ENCODE peak calls at places on chromosomes 4 and X, in seven cellular contexts. One of them, this sample, is unnamed.

GRCh38 chr4:140427104-140427918 is at the start of gene CLGN:
- DNase-seq in omental fat pad: no peak
- DNase-seq in stomach: peak
- DNase-seq in glutamatergic neuron: peak
- DNase-seq in SK-N-SH: peak
- DNase-seq in AG09309: no peak
- DNase-seq in fibroblast of mammary gland: peak
- DNase-seq in this sample: peak

GRCh38 chr4:145805490-145805889 is 125.5 kb downstream of the C4orf51 start:
- DNase-seq in SK-N-SH: no peak
- DNase-seq in glutamatergic neuron: no peak
- DNase-seq in stomach: no peak
- DNase-seq in omental fat pad: no peak
- DNase-seq in fibroblast of mammary gland: no peak
- DNase-seq in AG09309: no peak
- DNase-seq in this sample: no peak

GRCh38 chrX:23907496-23908218 is at the start of the genes APOO and CXorf58:
- DNase-seq in fibroblast of mammary gland: peak
- DNase-seq in AG09309: no peak
- DNase-seq in omental fat pad: peak
- DNase-seq in stomach: peak
- DNase-seq in SK-N-SH: peak
- DNase-seq in glutamatergic neuron: peak
- DNase-seq in this sample: peak

GRCh38 chr4:25457053-25457715 is 80.1 kb downstream of the ANAPC4 start:
- DNase-seq in SK-N-SH: no peak
- DNase-seq in AG09309: peak
- DNase-seq in glutamatergic neuron: no peak
- DNase-seq in stomach: no peak
- DNase-seq in fibroblast of mammary gland: peak
- DNase-seq in omental fat pad: no peak
- DNase-seq in this sample: no peak

GRCh38 chr4:159250751-159251325 is 148.0 kb downstream of the RAPGEF2 start:
- DNase-seq in stomach: no peak
- DNase-seq in glutamatergic neuron: no peak
- DNase-seq in omental fat pad: no peak
- DNase-seq in AG09309: no peak
- DNase-seq in SK-N-SH: no peak
- DNase-seq in fibroblast of mammary gland: no peak
- DNase-seq in this sample: no peak

GRCh38 chr4:150547154-150547838 is 34.7 kb upstream of the MAB21L2 start:
- DNase-seq in omental fat pad: no peak
- DNase-seq in AG09309: no peak
- DNase-seq in stomach: no peak
- DNase-seq in glutamatergic neuron: no peak
- DNase-seq in SK-N-SH: no peak
- DNase-seq in fibroblast of mammary gland: no peak
- DNase-seq in this sample: no peak

GRCh38 chr4:161189286-161190134 is 974.3 kb downstream of the FSTL5 start:
- DNase-seq in glutamatergic neuron: no peak
- DNase-seq in omental fat pad: no peak
- DNase-seq in AG09309: no peak
- DNase-seq in stomach: no peak
- DNase-seq in fibroblast of mammary gland: no peak
- DNase-seq in SK-N-SH: no peak
- DNase-seq in this sample: no peak

GRCh38 chr4:97016186-97016945 is 1126.9 kb downstream of the STPG2 start:
- DNase-seq in omental fat pad: no peak
- DNase-seq in AG09309: no peak
- DNase-seq in stomach: no peak
- DNase-seq in SK-N-SH: no peak
- DNase-seq in glutamatergic neuron: no peak
- DNase-seq in fibroblast of mammary gland: no peak
- DNase-seq in this sample: no peak

GRCh38 chr4:79623125-79623905 is 215.3 kb upstream of the GK2 start:
- DNase-seq in SK-N-SH: no peak
- DNase-seq in fibroblast of mammary gland: no peak
- DNase-seq in AG09309: no peak
- DNase-seq in omental fat pad: no peak
- DNase-seq in glutamatergic neuron: no peak
- DNase-seq in stomach: no peak
- DNase-seq in this sample: no peak

GRCh38 chrX:110414679-110415439 is 56.2 kb downstream of the RTL9 start:
- DNase-seq in stomach: no peak
- DNase-seq in SK-N-SH: no peak
- DNase-seq in omental fat pad: no peak
- DNase-seq in fibroblast of mammary gland: peak
- DNase-seq in glutamatergic neuron: no peak
- DNase-seq in AG09309: no peak
- DNase-seq in this sample: no peak

GRCh38 chr4:27050731-27051130 is 190.1 kb downstream of the STIM2 start:
- DNase-seq in AG09309: no peak
- DNase-seq in stomach: no peak
- DNase-seq in glutamatergic neuron: no peak
- DNase-seq in omental fat pad: no peak
- DNase-seq in SK-N-SH: no peak
- DNase-seq in fibroblast of mammary gland: no peak
- DNase-seq in this sample: no peak

GRCh38 chr4:27046851-27047250 is 186.2 kb downstream of the STIM2 start:
- DNase-seq in SK-N-SH: no peak
- DNase-seq in stomach: no peak
- DNase-seq in fibroblast of mammary gland: no peak
- DNase-seq in AG09309: no peak
- DNase-seq in glutamatergic neuron: no peak
- DNase-seq in omental fat pad: no peak
- DNase-seq in this sample: no peak

GRCh38 chr4:27049101-27049829 is 188.6 kb downstream of the STIM2 start:
- DNase-seq in stomach: no peak
- DNase-seq in AG09309: no peak
- DNase-seq in SK-N-SH: no peak
- DNase-seq in glutamatergic neuron: no peak
- DNase-seq in fibroblast of mammary gland: no peak
- DNase-seq in omental fat pad: no peak
- DNase-seq in this sample: no peak

GRCh38 chr4:27043200-27043599 is 182.6 kb downstream of the STIM2 start:
- DNase-seq in glutamatergic neuron: no peak
- DNase-seq in fibroblast of mammary gland: no peak
- DNase-seq in omental fat pad: no peak
- DNase-seq in stomach: no peak
- DNase-seq in AG09309: no peak
- DNase-seq in SK-N-SH: no peak
- DNase-seq in this sample: no peak

DNA sequence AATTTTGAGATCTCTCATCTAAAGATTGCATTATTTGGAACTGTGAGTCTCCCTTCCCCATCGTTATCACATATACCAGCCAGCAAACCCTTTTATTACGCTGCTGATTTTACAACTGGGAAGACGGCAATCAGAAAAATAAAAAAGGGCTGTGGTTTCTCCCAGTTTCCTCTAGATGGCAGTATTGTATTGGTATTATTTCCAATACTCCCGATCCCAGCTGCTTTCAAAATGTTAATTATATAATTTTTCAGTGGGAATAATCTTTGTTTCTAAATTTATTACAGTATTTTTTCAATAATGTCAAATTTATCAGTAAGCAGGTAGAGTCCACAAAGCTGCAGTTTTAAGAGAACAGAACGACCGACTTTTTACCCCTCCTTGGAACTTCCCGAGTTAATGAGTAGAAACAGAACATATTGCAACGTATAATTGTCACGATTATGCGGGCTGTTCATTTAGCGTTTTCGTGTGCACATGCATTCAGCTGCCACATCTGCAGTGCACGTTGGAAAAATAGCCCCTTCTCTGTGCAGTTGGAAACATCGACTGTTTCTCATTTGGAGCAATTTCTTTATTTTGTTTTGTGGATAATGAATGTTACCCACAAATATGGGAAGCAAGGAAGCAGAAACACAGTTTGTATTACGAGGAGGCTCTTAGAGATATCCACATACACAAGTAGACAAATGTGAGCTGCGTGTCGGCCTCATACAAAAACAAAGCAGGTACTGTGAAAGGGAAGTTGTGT is 187.9 kb downstream of the STIM2 start:
- DNase-seq in fibroblast of mammary gland: peak
- DNase-seq in glutamatergic neuron: no peak
- DNase-seq in AG09309: no peak
- DNase-seq in omental fat pad: no peak
- DNase-seq in SK-N-SH: peak
- DNase-seq in stomach: no peak
- DNase-seq in this sample: no peak
- TF ChIP-seq CTCF in fibroblast of mammary gland: peak
- TF ChIP-seq CTCF in glutamatergic neuron: peak
- TF ChIP-seq CTCF in AG09309: peak
- TF ChIP-seq CTCF in omental fat pad: no peak
- TF ChIP-seq CTCF in SK-N-SH: peak
- TF ChIP-seq CTCF in stomach: no peak
- TF ChIP-seq CTCF in this sample: peak

DNA sequence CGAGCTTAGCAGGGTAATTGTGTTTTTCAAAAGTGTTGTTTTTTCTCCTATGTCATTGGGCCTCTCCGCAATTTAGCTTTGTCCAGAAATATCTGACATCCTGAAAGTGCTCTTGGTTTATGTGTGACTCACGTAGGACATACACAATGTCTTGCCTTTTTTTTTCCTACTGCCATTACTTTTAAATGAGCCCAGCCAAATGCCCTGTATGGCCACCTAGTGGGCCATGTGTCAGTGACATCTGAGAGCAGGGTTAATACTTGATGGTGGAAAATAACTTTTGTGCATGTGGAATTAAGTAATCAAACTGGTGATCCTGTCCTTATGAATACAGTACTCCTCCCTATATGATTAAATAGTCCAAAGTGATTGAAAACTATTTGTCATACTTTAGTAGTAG is 1411.1 kb upstream of the TENM3 start:
- DNase-seq in fibroblast of mammary gland: no peak
- DNase-seq in glutamatergic neuron: no peak
- DNase-seq in AG09309: no peak
- DNase-seq in omental fat pad: no peak
- DNase-seq in stomach: no peak
- DNase-seq in SK-N-SH: no peak
- DNase-seq in this sample: no peak
- TF ChIP-seq CTCF in fibroblast of mammary gland: peak
- TF ChIP-seq CTCF in glutamatergic neuron: peak
- TF ChIP-seq CTCF in AG09309: no peak
- TF ChIP-seq CTCF in omental fat pad: no peak
- TF ChIP-seq CTCF in stomach: no peak
- TF ChIP-seq CTCF in SK-N-SH: peak
- TF ChIP-seq CTCF in this sample: peak

DNA sequence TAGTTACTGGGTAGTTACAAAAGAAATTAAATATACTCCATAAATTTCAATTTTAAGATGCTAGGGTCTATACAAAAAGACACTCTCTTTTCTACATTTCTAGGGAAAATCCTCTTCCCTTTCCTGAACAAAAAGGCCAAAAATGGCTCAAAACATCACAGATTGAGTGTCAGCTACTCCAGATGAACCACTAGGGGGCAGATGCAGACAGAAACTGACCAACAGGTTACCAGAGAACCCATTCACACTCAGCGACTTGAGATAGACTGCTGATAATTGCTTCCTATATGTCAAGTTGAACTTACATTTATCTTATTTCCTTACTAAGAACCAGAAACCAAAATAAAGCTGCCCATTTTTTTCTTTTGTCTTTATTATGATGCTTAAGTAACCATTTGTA is 83.4 kb upstream of the MID1IP1 start:
- DNase-seq in omental fat pad: no peak
- DNase-seq in AG09309: no peak
- DNase-seq in stomach: no peak
- DNase-seq in SK-N-SH: peak
- DNase-seq in fibroblast of mammary gland: peak
- DNase-seq in glutamatergic neuron: no peak
- DNase-seq in this sample: no peak
- TF ChIP-seq CTCF in omental fat pad: no peak
- TF ChIP-seq CTCF in AG09309: peak
- TF ChIP-seq CTCF in stomach: no peak
- TF ChIP-seq CTCF in SK-N-SH: peak
- TF ChIP-seq CTCF in fibroblast of mammary gland: peak
- TF ChIP-seq CTCF in glutamatergic neuron: peak
- TF ChIP-seq CTCF in this sample: peak

GRCh38 chr4:155953151-155954117 is at the start of gene CTSO:
- DNase-seq in omental fat pad: peak
- DNase-seq in glutamatergic neuron: peak
- DNase-seq in fibroblast of mammary gland: peak
- DNase-seq in AG09309: no peak
- DNase-seq in SK-N-SH: peak
- DNase-seq in stomach: peak
- DNase-seq in this sample: peak
- TF ChIP-seq CTCF in omental fat pad: no peak
- TF ChIP-seq CTCF in glutamatergic neuron: peak
- TF ChIP-seq CTCF in fibroblast of mammary gland: peak
- TF ChIP-seq CTCF in AG09309: peak
- TF ChIP-seq CTCF in SK-N-SH: peak
- TF ChIP-seq CTCF in stomach: no peak
- TF ChIP-seq CTCF in this sample: peak

GRCh38 chr4:185224597-185224996 is 15.2 kb downstream of the SNX25 start:
- DNase-seq in stomach: no peak
- DNase-seq in glutamatergic neuron: no peak
- DNase-seq in AG09309: no peak
- DNase-seq in fibroblast of mammary gland: no peak
- DNase-seq in SK-N-SH: no peak
- DNase-seq in omental fat pad: no peak
- DNase-seq in this sample: no peak
- TF ChIP-seq CTCF in stomach: no peak
- TF ChIP-seq CTCF in glutamatergic neuron: peak
- TF ChIP-seq CTCF in AG09309: no peak
- TF ChIP-seq CTCF in fibroblast of mammary gland: peak
- TF ChIP-seq CTCF in SK-N-SH: peak
- TF ChIP-seq CTCF in omental fat pad: no peak
- TF ChIP-seq CTCF in this sample: no peak

GRCh38 chrX:70352473-70352872 is 62.6 kb downstream of the KIF4A start:
- DNase-seq in SK-N-SH: no peak
- DNase-seq in omental fat pad: no peak
- DNase-seq in stomach: no peak
- DNase-seq in AG09309: no peak
- DNase-seq in fibroblast of mammary gland: no peak
- DNase-seq in glutamatergic neuron: no peak
- DNase-seq in this sample: no peak

DNA sequence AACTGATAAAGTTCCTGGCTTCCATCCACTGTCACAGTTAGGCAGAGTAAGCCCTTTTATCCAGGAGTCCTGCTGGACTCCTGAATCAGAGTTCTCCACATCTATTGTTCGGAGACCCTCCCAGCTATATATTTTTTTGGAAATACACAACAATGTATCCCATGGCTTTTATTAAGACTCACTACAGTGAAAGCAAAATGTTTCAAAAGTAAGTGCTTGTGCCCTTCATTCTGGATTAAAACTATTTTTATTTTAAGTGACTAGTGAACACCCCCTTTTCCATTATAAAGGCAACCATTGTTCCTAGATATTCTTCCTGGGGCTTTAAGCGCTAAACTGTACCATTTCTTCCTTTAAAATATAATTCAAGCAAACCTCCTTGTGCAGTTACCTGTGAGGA is 56.8 kb downstream of the KIF4A start:
- DNase-seq in glutamatergic neuron: no peak
- DNase-seq in SK-N-SH: no peak
- DNase-seq in stomach: no peak
- DNase-seq in omental fat pad: no peak
- DNase-seq in fibroblast of mammary gland: no peak
- DNase-seq in AG09309: no peak
- DNase-seq in this sample: no peak
- TF ChIP-seq CTCF in glutamatergic neuron: no peak
- TF ChIP-seq CTCF in SK-N-SH: no peak
- TF ChIP-seq CTCF in stomach: no peak
- TF ChIP-seq CTCF in omental fat pad: no peak
- TF ChIP-seq CTCF in fibroblast of mammary gland: no peak
- TF ChIP-seq CTCF in AG09309: no peak
- TF ChIP-seq CTCF in this sample: no peak

GRCh38 chrX:2934715-2935363 is 5.7 kb upstream of the ARSD start:
- DNase-seq in fibroblast of mammary gland: no peak
- DNase-seq in glutamatergic neuron: no peak
- DNase-seq in AG09309: no peak
- DNase-seq in omental fat pad: no peak
- DNase-seq in stomach: no peak
- DNase-seq in SK-N-SH: no peak
- DNase-seq in this sample: no peak
- TF ChIP-seq CTCF in fibroblast of mammary gland: no peak
- TF ChIP-seq CTCF in glutamatergic neuron: no peak
- TF ChIP-seq CTCF in AG09309: no peak
- TF ChIP-seq CTCF in omental fat pad: no peak
- TF ChIP-seq CTCF in stomach: no peak
- TF ChIP-seq CTCF in SK-N-SH: no peak
- TF ChIP-seq CTCF in this sample: no peak

This sample was measured in neural crest cell.